ENCODE peak calls at places on chromosomes 7 and 10, in nine cellular contexts. M is pancreas; O is breast epithelium; W is CD4-positive, alpha-beta memory T cell; C is left lung; T is CD8-positive, alpha-beta memory T cell; V is IMR-90; S is A549; L is lower lobe of right lung. N is an unnamed sample. For H3K9me3, the result is how much of the 10 kb centered on the place peaks cover.

GRCh38 chr7:95684037-95684436 is 87.7 kb upstream of the PDK4 start:
- DNase-seq in T (no peak), C (no peak), O (no peak), V (peak), M (no peak), W (no peak), L (no peak), S (peak), N (no peak)

GRCh38 chr7:74033372-74034311 is 5.7 kb downstream of the ELN start:
- DNase-seq in S (no peak), L (peak), W (no peak), O (no peak), C (no peak), V (no peak), M (peak), T (no peak), N (no peak)

GRCh38 chr7:25519962-25520562 is 291.8 kb upstream of the NPVF start:
- DNase-seq in S (no peak), O (no peak), V (no peak), W (no peak), T (no peak), M (no peak), C (no peak), L (no peak), N (no peak)

GRCh38 chr10:2037966-2038493 is 300.7 kb upstream of the ADARB2 start:
- DNase-seq in T (no peak), C (no peak), W (no peak), S (no peak), L (no peak), O (no peak), M (no peak), V (no peak), N (no peak)

GRCh38 chr7:136234040-136234439 is 256.9 kb upstream of the MTPN start:
- DNase-seq in V (no peak), T (no peak), L (no peak), C (no peak), S (no peak), W (no peak), O (no peak), M (no peak), N (no peak)

GRCh38 chr10:44195120-44196007 is 189.5 kb downstream of the CXCL12 start:
- DNase-seq in C (peak), V (peak), W (no peak), M (peak), O (no peak), T (no peak), S (peak), L (no peak), N (peak)

GRCh38 chr10:9992656-9993055 is 1025.0 kb upstream of the CELF2 start:
- DNase-seq in O (no peak), L (no peak), S (no peak), M (no peak), C (no peak), T (no peak), W (no peak), V (no peak), N (no peak)

GRCh38 chr7:13933106-13933505 is 56.4 kb downstream of the ETV1 start:
- DNase-seq in M (no peak), V (peak), O (no peak), S (no peak), C (no peak), W (no peak), T (no peak), L (no peak), N (no peak)

GRCh38 chr7:41010967-41011366 is 691.9 kb downstream of the INHBA start:
- DNase-seq in C (no peak), L (no peak), V (no peak), O (no peak), M (no peak), S (no peak), W (no peak), T (no peak), N (no peak)

GRCh38 chr7:101555921-101556275 is 73.2 kb downstream of the MYL10 start:
- DNase-seq in V (no peak), L (no peak), T (peak), C (peak), W (no peak), O (no peak), M (no peak), S (no peak), N (no peak)

GRCh38 chr7:106425017-106425719 is 140.4 kb upstream of the NAMPT start:
- DNase-seq in V (peak), L (peak), O (peak), T (no peak), C (peak), W (peak), S (peak), M (peak), N (peak)

GRCh38 chr7:41437257-41438196 is 265.4 kb downstream of the INHBA start:
- DNase-seq in M (no peak), V (no peak), C (no peak), T (no peak), W (no peak), S (no peak), O (no peak), L (no peak), N (no peak)

GRCh38 chr10:114825513-114826253 is 4.1 kb downstream of the FHIP2A start:
- DNase-seq in L (no peak), V (peak), O (no peak), W (no peak), S (no peak), T (no peak), M (no peak), C (no peak), N (peak)

GRCh38 chr7:155744931-155745683 is 67.2 kb downstream of the SHH start:
- DNase-seq in T (no peak), V (no peak), L (no peak), M (no peak), O (no peak), S (no peak), C (no peak), W (no peak), N (no peak)

DNA sequence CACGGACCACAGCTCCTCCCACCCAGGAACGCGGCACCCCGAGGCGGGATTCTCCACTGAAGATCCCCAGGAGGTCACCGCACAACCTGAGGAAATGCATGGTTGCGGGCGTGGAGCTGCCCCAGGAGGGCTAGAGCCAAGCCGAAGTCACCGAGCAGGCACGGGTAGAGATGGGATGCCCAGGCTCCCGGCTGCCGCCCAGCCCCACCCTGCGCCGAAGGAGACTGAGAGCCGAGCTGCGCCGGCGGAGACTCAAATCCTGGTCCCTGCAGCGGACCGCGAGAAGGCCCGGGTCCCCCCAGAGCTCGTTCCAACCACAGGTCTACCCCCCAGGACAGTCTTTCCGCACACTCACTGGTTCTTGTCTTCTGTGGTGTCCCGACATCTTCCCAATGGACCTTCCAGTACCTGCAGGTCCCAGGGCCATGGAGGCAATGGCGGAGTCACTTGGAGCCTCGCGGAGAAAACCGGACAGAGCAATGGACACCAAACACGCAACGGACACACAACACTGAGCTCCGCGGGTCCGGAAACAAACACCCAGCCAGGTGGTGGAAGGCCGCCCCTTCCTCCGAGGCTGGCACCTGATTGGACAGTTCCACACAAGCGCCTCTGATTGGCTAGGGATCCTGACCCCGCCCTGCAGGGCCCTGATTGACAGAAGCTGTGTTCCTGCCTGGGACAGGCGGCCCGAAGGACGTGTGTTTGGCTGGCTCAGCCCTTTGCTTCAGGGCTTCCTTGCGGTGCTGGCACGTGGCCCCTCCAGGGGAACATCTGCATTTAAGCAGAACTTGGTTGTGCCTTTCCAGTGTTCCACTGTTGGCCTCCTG is 331.9 kb upstream of the NUPR2 start:
- DNase-seq in V (no peak), O (no peak), S (no peak), M (no peak), W (no peak), L (no peak), C (no peak), T (no peak), N (no peak)
- H3K9me3 ChIP-seq in V (under half), O (half or more), S (under half), M (under half), W (under half), L (half or more), C (under half), T (under half), N (under half)

GRCh38 chr10:42593284-42593683 is 45.1 kb downstream of the ZNF33B start:
- DNase-seq in V (no peak), C (no peak), T (no peak), S (no peak), O (no peak), W (no peak), L (no peak), M (no peak), N (no peak)
- H3K9me3 ChIP-seq in V (under half), C (under half), T (under half), S (half or more), O (half or more), W (under half), L (under half), M (under half), N (under half)

GRCh38 chr7:103343332-103343731 is 1.2 kb downstream of the DNAJC2 start:
- DNase-seq in V (no peak), S (no peak), M (no peak), L (no peak), W (no peak), C (no peak), T (no peak), O (no peak), N (no peak)
- H3K9me3 ChIP-seq in V (under half), S (under half), M (under half), L (under half), W (under half), C (under half), T (under half), O (under half), N (under half)

DNA sequence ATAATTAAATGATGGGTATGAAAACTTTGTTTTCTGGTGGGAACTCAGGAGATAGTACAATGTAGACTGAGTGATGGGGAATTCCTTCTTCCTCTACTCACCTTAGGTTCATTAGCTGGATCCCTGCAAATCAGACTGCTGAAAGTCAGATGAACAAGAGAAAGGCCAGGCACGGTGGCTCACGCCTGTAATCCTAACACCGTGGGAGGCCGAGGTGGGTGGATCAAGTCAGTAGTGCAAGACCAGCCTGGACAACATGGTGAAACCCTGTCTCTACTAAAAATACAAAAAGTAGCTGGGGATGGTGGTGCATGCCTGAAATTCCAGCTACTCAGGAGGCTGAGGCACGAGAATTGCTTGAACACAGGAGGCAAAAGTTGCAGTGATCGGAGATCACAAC is 28.7 kb upstream of the ST8SIA6 start:
- DNase-seq in S (no peak), L (no peak), O (no peak), M (no peak), C (no peak), T (no peak), W (no peak), V (peak), N (no peak)
- H3K9me3 ChIP-seq in S (under half), L (under half), O (under half), M (under half), C (under half), T (under half), W (under half), V (under half), N (under half)

DNA sequence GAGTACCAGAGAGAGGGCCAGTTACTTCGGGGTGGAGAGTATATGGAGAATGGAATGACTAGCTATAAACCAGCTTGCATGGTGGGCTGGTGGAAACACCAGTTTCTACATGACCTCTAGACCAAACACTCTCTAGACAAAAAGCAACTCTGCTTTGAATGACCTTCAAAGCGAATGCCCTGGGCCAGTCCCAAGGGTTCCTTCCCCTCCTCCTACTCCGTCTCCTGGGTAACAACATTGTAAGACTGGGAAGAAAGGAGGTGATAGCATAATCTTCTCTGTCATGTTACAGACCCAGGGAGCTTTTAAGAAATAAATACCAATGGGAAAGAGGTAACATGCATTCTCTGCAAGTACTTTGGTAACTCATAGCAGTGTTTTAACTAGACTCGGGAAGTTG is 7.4 kb downstream of the HK1 start:
- DNase-seq in O (no peak), S (no peak), T (no peak), C (no peak), M (no peak), W (no peak), L (no peak), V (no peak), N (no peak)
- H3K9me3 ChIP-seq in O (under half), S (under half), T (under half), C (under half), M (under half), W (under half), L (under half), V (under half), N (under half)

GRCh38 chr7:39650676-39651075 is 27.3 kb downstream of the RALA start:
- DNase-seq in S (no peak), W (no peak), T (no peak), L (no peak), V (peak), C (no peak), M (no peak), O (no peak), N (peak)
- H3K9me3 ChIP-seq in S (under half), W (under half), T (under half), L (under half), V (under half), C (under half), M (under half), O (under half), N (under half)

DNA sequence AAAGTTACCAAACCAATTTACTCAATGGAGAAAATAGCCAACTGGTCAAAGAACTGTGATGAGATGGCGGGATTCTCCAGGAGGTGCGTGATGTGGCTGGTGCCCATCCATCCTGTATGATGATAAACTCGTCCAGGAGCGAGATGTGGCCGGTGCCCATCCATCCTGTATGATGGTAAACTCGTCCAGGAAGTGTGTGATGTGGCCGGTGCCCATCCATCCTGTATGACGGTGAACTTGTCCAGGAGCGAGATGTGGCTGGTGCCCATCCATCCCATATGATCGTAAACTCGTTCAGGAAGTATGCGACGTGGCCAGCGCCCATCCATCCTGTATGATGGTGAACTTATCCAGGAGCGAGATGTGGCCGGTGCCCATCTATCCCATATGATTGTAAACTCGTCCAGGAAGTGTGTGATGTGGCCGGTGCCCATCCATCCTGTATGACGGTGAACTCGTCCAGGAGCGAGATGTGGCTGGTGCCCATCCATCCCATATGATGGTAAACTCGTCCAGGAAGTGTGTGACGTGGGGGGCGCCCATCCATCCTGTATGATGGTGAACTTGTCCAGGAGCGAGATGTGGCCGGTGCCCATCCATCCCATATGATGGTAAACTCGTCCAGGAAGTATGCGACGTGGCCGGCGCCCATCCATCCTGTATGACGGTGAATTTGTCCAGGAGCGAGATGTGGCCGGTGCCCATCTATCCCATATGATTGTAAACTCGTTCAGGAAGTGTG is 496.2 kb downstream of the DNAJB6 start:
- DNase-seq in V (no peak), M (no peak), C (no peak), W (no peak), L (peak), T (no peak), S (no peak), O (no peak), N (no peak)
- H3K9me3 ChIP-seq in V (half or more), M (under half), C (under half), W (under half), L (under half), T (under half), S (under half), O (under half), N (half or more)

GRCh38 chr7:159321278-159321677 is 176.6 kb upstream of the VIPR2 start:
- DNase-seq in C (no peak), V (no peak), M (no peak), O (no peak), T (no peak), L (no peak), S (no peak), W (no peak), N (no peak)
- H3K9me3 ChIP-seq in C (under half), V (under half), M (under half), O (under half), T (under half), L (under half), S (under half), W (under half), N (under half)

DNA sequence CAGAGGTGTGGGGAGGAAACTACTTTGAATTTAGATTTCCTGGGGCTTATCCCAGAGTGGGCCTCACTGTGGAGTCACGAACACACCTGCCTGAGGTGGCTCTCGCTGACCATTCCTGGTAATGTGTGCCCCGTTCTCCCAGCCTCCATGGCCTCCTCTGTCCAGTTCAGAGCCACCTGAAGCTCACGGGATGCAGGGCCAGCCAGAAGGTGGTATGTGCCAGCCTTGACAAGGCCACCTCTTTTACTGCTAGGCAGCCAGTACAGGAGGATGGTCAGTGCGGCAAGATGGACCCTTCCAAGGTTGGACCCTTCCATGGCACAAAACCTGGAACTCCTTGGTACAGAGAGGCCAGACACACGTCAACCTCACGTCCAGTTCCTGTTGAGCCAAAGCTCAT is 210.3 kb downstream of the DNAJB6 start:
- DNase-seq in T (no peak), V (no peak), L (peak), M (no peak), C (peak), S (no peak), W (no peak), O (peak), N (no peak)
- H3K9me3 ChIP-seq in T (under half), V (half or more), L (under half), M (under half), C (under half), S (under half), W (under half), O (under half), N (half or more)